ENCODE peak calls at places on chromosomes 7 and 10, in seven cellular contexts. E, O, D, L, A, T and R are unnamed samples.

GRCh38 chr10:3194871-3195270 is 22.3 kb upstream of the PITRM1 start:
- DNase-seq in E (no peak), O (no peak), D (no peak), L (no peak), A (no peak), T (no peak), R (no peak)

GRCh38 chr10:125096371-125096770 is 64.0 kb downstream of the CTBP2 start:
- DNase-seq in E (no peak), O (no peak), D (no peak), L (no peak), A (no peak), T (no peak), R (no peak)

GRCh38 chr7:24812313-24812945 is 55.2 kb upstream of the GSDME start:
- DNase-seq in E (peak), O (peak), D (peak), L (peak), A (peak), T (no peak), R (peak)

GRCh38 chr10:3486346-3487065 is 298.5 kb downstream of the KLF6 start:
- DNase-seq in E (peak), O (peak), D (no peak), L (no peak), A (no peak), T (no peak), R (no peak)

GRCh38 chr10:3538291-3538849 is 246.6 kb downstream of the KLF6 start:
- DNase-seq in E (no peak), O (no peak), D (no peak), L (no peak), A (no peak), T (no peak), R (peak)

GRCh38 chr7:159068893-159069448 is 75.7 kb downstream of the VIPR2 start:
- DNase-seq in E (no peak), O (no peak), D (no peak), L (no peak), A (no peak), T (no peak), R (no peak)

GRCh38 chr10:93701903-93702277 is 502 bp downstream of the FRA10AC1 start:
- DNase-seq in E (peak), O (no peak), D (no peak), L (peak), A (no peak), T (peak), R (peak)

GRCh38 chr7:29102554-29103151 is 43.7 kb downstream of the CPVL start:
- DNase-seq in E (peak), O (peak), D (peak), L (peak), A (peak), T (peak), R (peak)

GRCh38 chr7:50728184-50728583 is 54.5 kb downstream of the GRB10 start:
- DNase-seq in E (peak), O (no peak), D (no peak), L (no peak), A (no peak), T (peak), R (peak)

GRCh38 chr10:35471455-35471854 is 133.7 kb upstream of the GJD4 start:
- DNase-seq in E (no peak), O (no peak), D (no peak), L (no peak), A (no peak), T (no peak), R (no peak)

GRCh38 chr7:135510603-135511183 is 791 bp upstream of the CNOT4 start:
- DNase-seq in E (no peak), O (no peak), D (no peak), L (no peak), A (no peak), T (no peak), R (peak)

GRCh38 chr10:33917069-33917468 is 582.6 kb upstream of the NRP1 start:
- DNase-seq in E (no peak), O (no peak), D (no peak), L (no peak), A (no peak), T (no peak), R (no peak)

GRCh38 chr7:12258074-12258473 is 47.0 kb downstream of the TMEM106B start:
- DNase-seq in E (no peak), O (no peak), D (no peak), L (no peak), A (no peak), T (no peak), R (no peak)

GRCh38 chr10:125768217-125768616 is 7.4 kb downstream of the MMP21 start:
- DNase-seq in E (peak), O (no peak), D (no peak), L (no peak), A (no peak), T (peak), R (peak)

GRCh38 chr7:44056681-44057080 is 8.7 kb downstream of the PGAM2 start:
- DNase-seq in E (no peak), O (no peak), D (no peak), L (no peak), A (no peak), T (no peak), R (no peak)